ENCODE peak calls at places on chromosomes 7 and 10, in five cellular contexts. Y, Q, G, L and S are unnamed samples.

GRCh38 chr7:35891004-35891830 is 90.4 kb downstream of the SEPTIN7 start:
- DNase-seq in Y (no peak), Q (no peak), G (no peak), L (no peak), S (no peak)

GRCh38 chr10:74071151-74071550 is 73.2 kb downstream of the VCL start:
- DNase-seq in Y (peak; percentile 59), Q (no peak), G (no peak), L (no peak), S (no peak)

GRCh38 chr7:91367812-91368578 is 103.8 kb downstream of the FZD1 start:
- DNase-seq in Y (no peak), Q (no peak), G (no peak), L (no peak), S (no peak)

GRCh38 chr7:41809487-41810257 is 106.8 kb upstream of the INHBA start:
- DNase-seq in Y (peak; percentile 50), Q (no peak), G (no peak), L (no peak), S (no peak)

GRCh38 chr10:66747451-66747850 is 178.4 kb upstream of the LRRTM3 start:
- DNase-seq in Y (peak; percentile 93), Q (no peak), G (no peak), L (no peak), S (peak; percentile 72)

GRCh38 chr7:37031571-37032257 is 307.4 kb upstream of the AOAH start:
- DNase-seq in Y (peak; percentile 100), Q (no peak), G (peak; percentile 91), L (no peak), S (peak; percentile 94)

GRCh38 chr7:157366722-157367121 is 29.9 kb downstream of the DNAJB6 start:
- DNase-seq in Y (no peak), Q (no peak), G (no peak), L (no peak), S (no peak)

GRCh38 chr7:118003438-118003837 is 130.2 kb upstream of the CTTNBP2 start:
- DNase-seq in Y (no peak), Q (no peak), G (no peak), L (no peak), S (peak; percentile 78)

GRCh38 chr7:24924375-24924774 is 55.6 kb downstream of the OSBPL3 start:
- DNase-seq in Y (no peak), Q (no peak), G (no peak), L (no peak), S (no peak)

GRCh38 chr10:50326757-50327701 is 75.7 kb upstream of the ASAH2 start:
- DNase-seq in Y (peak; percentile 23), Q (no peak), G (no peak), L (no peak), S (no peak)

GRCh38 chr7:155219947-155220769 is 77.5 kb upstream of the INSIG1 start:
- DNase-seq in Y (no peak), Q (no peak), G (peak; percentile 52), L (no peak), S (no peak)

GRCh38 chr7:43294080-43294630 is 181.7 kb downstream of the HECW1 start:
- DNase-seq in Y (peak; percentile 74), Q (no peak), G (peak; percentile 72), L (no peak), S (peak; percentile 79)

GRCh38 chr7:149621776-149622175 is 124.2 kb upstream of the ZNF746 start:
- DNase-seq in Y (no peak), Q (no peak), G (no peak), L (no peak), S (no peak)

GRCh38 chr10:97540669-97541500 is 31.7 kb upstream of the ANKRD2 start:
- DNase-seq in Y (no peak), Q (no peak), G (peak; percentile 56), L (no peak), S (peak; percentile 73)

GRCh38 chr7:9891056-9891455 is 1082.6 kb upstream of the PHF14 start:
- DNase-seq in Y (no peak), Q (no peak), G (no peak), L (no peak), S (no peak)